ENCODE peak calls at places on chromosomes 1 and 21, in ten cellular contexts. B is stimulated activated CD4-positive, alpha-beta T cell treated with anti-CD3 and anti-CD28 coated beads, TNF-alpha, amount 100 ng/mL, for 24 hours; J is astrocyte of the hippocampus; L is stimulated activated CD8-positive, alpha-beta memory T cell treated with anti-CD3 and anti-CD28 coated beads, Interleukin-4, amount 100 ng/mL, for 48 hours; M is dermis blood vessel endothelial cell; O is AG09319; Y is choroid plexus epithelial cell; W is NCI-H774; E is fibroblast of the conjunctiva; X is brain microvascular endothelial cell. K is an unnamed sample.

GRCh38 chr1:41378222-41378621 is 17.0 kb downstream of the FOXO6 start:
- DNase-seq in B (no peak), J (no peak), L (no peak), M (no peak), O (no peak), Y (no peak), W (no peak), E (no peak), X (no peak), K (no peak)

GRCh38 chr1:8040586-8040985 is 14.5 kb upstream of the ERRFI1 start:
- DNase-seq in B (no peak), J (peak), L (no peak), M (peak), O (peak), Y (peak), W (no peak), E (peak), X (peak), K (peak)

GRCh38 chr21:29775462-29775861 is 164.3 kb downstream of the GRIK1 start:
- DNase-seq in B (no peak), J (no peak), L (no peak), M (no peak), O (no peak), Y (peak), W (no peak), E (no peak), X (no peak), K (no peak)

GRCh38 chr1:80217377-80217986 is 1211.0 kb upstream of the ADGRL4 start:
- DNase-seq in B (no peak), J (peak), L (no peak), M (peak), O (peak), Y (peak), W (peak), E (peak), X (peak), K (no peak)

GRCh38 chr21:17343055-17343454 is 169.8 kb upstream of the CXADR start:
- DNase-seq in B (no peak), J (peak), L (no peak), M (peak), O (no peak), Y (peak), W (no peak), E (no peak), X (peak), K (no peak)

GRCh38 chr1:4602536-4603316 is 51.7 kb upstream of the AJAP1 start:
- DNase-seq in B (no peak), J (no peak), L (no peak), M (no peak), O (no peak), Y (no peak), W (no peak), E (no peak), X (no peak), K (no peak)

GRCh38 chr1:101200513-101200912 is 36.3 kb upstream of the S1PR1 start:
- DNase-seq in B (no peak), J (peak), L (no peak), M (no peak), O (peak), Y (peak), W (no peak), E (peak), X (peak), K (no peak)

GRCh38 chr1:246492611-246493245 is 14.4 kb downstream of the SMYD3 start:
- DNase-seq in B (no peak), J (peak), L (peak), M (peak), O (peak), Y (peak), W (peak), E (peak), X (peak), K (no peak)

GRCh38 chr1:67766117-67766978 is 66.9 kb downstream of the GNG12 start:
- DNase-seq in B (no peak), J (peak), L (peak), M (peak), O (no peak), Y (peak), W (peak), E (peak), X (peak), K (peak)

GRCh38 chr1:6815722-6816121 is 30.5 kb downstream of the CAMTA1 start:
- DNase-seq in B (no peak), J (no peak), L (no peak), M (no peak), O (no peak), Y (no peak), W (no peak), E (no peak), X (no peak), K (no peak)

GRCh38 chr1:157963713-157964112 is 29.7 kb upstream of the KIRREL1 start:
- DNase-seq in B (peak), J (peak), L (peak), M (peak), O (peak), Y (peak), W (peak), E (peak), X (peak), K (peak)

GRCh38 chr21:45328198-45329087 is 40.7 kb upstream of the POFUT2 start:
- DNase-seq in B (no peak), J (no peak), L (no peak), M (no peak), O (no peak), Y (no peak), W (no peak), E (no peak), X (no peak), K (peak)

GRCh38 chr1:166944186-166944967 is 31.0 kb downstream of the ILDR2 start:
- DNase-seq in B (no peak), J (peak), L (no peak), M (no peak), O (no peak), Y (peak), W (no peak), E (no peak), X (peak), K (no peak)

GRCh38 chr1:3066250-3066711 is 2.7 kb upstream of the PRDM16 start:
- DNase-seq in B (no peak), J (peak), L (no peak), M (peak), O (no peak), Y (no peak), W (no peak), E (no peak), X (no peak), K (peak)

GRCh38 chr1:187051618-187052232 is 223.0 kb downstream of the PLA2G4A start:
- DNase-seq in B (no peak), J (peak), L (no peak), M (peak), O (peak), Y (peak), W (peak), E (peak), X (no peak), K (no peak)

GRCh38 chr1:190320952-190321351 is 156.7 kb downstream of the BRINP3 start:
- DNase-seq in B (no peak), J (peak), L (no peak), M (no peak), O (no peak), Y (peak), W (no peak), E (peak), X (peak), K (no peak)

GRCh38 chr21:45466330-45467220 is 61.6 kb downstream of the COL18A1 start:
- DNase-seq in B (no peak), J (no peak), L (no peak), M (no peak), O (no peak), Y (no peak), W (no peak), E (no peak), X (no peak), K (peak)

GRCh38 chr1:16208270-16208987 is 4.0 kb downstream of the ARHGEF19 start:
- DNase-seq in B (no peak), J (no peak), L (no peak), M (no peak), O (no peak), Y (peak), W (no peak), E (no peak), X (peak), K (no peak)

GRCh38 chr1:64183380-64183984 is 19.9 kb upstream of the UBE2U start:
- DNase-seq in B (no peak), J (no peak), L (no peak), M (no peak), O (no peak), Y (peak), W (peak), E (no peak), X (no peak), K (no peak)

GRCh38 chr1:114206392-114206791 is 52.7 kb upstream of the SYT6 start:
- DNase-seq in B (no peak), J (no peak), L (no peak), M (no peak), O (no peak), Y (no peak), W (no peak), E (no peak), X (no peak), K (no peak)

GRCh38 chr1:43035821-43036456 is 77.3 kb upstream of the SLC2A1 start:
- DNase-seq in B (no peak), J (no peak), L (no peak), M (no peak), O (no peak), Y (no peak), W (no peak), E (no peak), X (no peak), K (no peak)

GRCh38 chr21:44509539-44509938 is 30.5 kb downstream of the KRTAP10-1 start:
- DNase-seq in B (no peak), J (no peak), L (no peak), M (peak), O (no peak), Y (no peak), W (no peak), E (no peak), X (no peak), K (no peak)

GRCh38 chr1:20729990-20730689 is 2.4 kb downstream of the SH2D5 start:
- DNase-seq in B (no peak), J (no peak), L (peak), M (no peak), O (no peak), Y (no peak), W (no peak), E (no peak), X (no peak), K (no peak)

GRCh38 chr1:107139833-107140702 is 771 bp upstream of the NTNG1 start:
- DNase-seq in B (no peak), J (peak), L (peak), M (peak), O (peak), Y (peak), W (no peak), E (peak), X (peak), K (no peak)

GRCh38 chr1:231423648-231424047 is 1.6 kb upstream of the EGLN1 start:
- DNase-seq in B (no peak), J (no peak), L (no peak), M (no peak), O (no peak), Y (no peak), W (peak), E (no peak), X (no peak), K (no peak)

K was measured in aorta.